ENCODE peak calls at places on chromosomes 11 and 22, in nine cellular contexts. One of them, this sample, is unnamed.

GRCh38 chr11:64419257-64419790 is 60.4 kb downstream of the RPS6KA4 start:
- DNase-seq in SJCRH30: no peak
- DNase-seq in stimulated activated CD8-positive, alpha-beta memory T cell treated with anti-CD3 and anti-CD28 coated beads, Interleukin-15, amount 100 ng/mL, for 1 hour: no peak
- DNase-seq in activated naive CD4-positive, alpha-beta T cell treated with anti-CD3 and anti-CD28 coated beads for 36 hours: no peak
- DNase-seq in transverse colon: no peak
- DNase-seq in skeletal muscle cell: no peak
- DNase-seq in LHCN-M2: no peak
- DNase-seq in right lobe of liver: no peak
- DNase-seq in NCI-H2081: no peak
- DNase-seq in this sample: no peak

GRCh38 chr11:119056397-119056999 is 507 bp downstream of the HYOU1 start:
- DNase-seq in right lobe of liver: peak; percentile 50
- DNase-seq in activated naive CD4-positive, alpha-beta T cell treated with anti-CD3 and anti-CD28 coated beads for 36 hours: peak; percentile 64
- DNase-seq in NCI-H2081: peak; percentile 78
- DNase-seq in stimulated activated CD8-positive, alpha-beta memory T cell treated with anti-CD3 and anti-CD28 coated beads, Interleukin-15, amount 100 ng/mL, for 1 hour: no peak
- DNase-seq in LHCN-M2: no peak
- DNase-seq in transverse colon: peak; percentile 70
- DNase-seq in SJCRH30: no peak
- DNase-seq in skeletal muscle cell: no peak
- DNase-seq in this sample: peak; percentile 32

GRCh38 chr22:40571887-40572286 is 64.6 kb downstream of the MRTFA start:
- DNase-seq in NCI-H2081: no peak
- DNase-seq in skeletal muscle cell: no peak
- DNase-seq in right lobe of liver: no peak
- DNase-seq in stimulated activated CD8-positive, alpha-beta memory T cell treated with anti-CD3 and anti-CD28 coated beads, Interleukin-15, amount 100 ng/mL, for 1 hour: no peak
- DNase-seq in SJCRH30: no peak
- DNase-seq in activated naive CD4-positive, alpha-beta T cell treated with anti-CD3 and anti-CD28 coated beads for 36 hours: no peak
- DNase-seq in transverse colon: no peak
- DNase-seq in LHCN-M2: no peak
- DNase-seq in this sample: no peak

GRCh38 chr11:75428301-75428724 is 4.7 kb downstream of the KLHL35 start:
- DNase-seq in SJCRH30: no peak
- DNase-seq in stimulated activated CD8-positive, alpha-beta memory T cell treated with anti-CD3 and anti-CD28 coated beads, Interleukin-15, amount 100 ng/mL, for 1 hour: peak; percentile 41
- DNase-seq in skeletal muscle cell: peak; percentile 60
- DNase-seq in right lobe of liver: peak; percentile 85
- DNase-seq in activated naive CD4-positive, alpha-beta T cell treated with anti-CD3 and anti-CD28 coated beads for 36 hours: peak; percentile 79
- DNase-seq in NCI-H2081: no peak
- DNase-seq in LHCN-M2: peak; percentile 91
- DNase-seq in transverse colon: peak; percentile 84
- DNase-seq in this sample: no peak

GRCh38 chr11:44729718-44730117 is 3.0 kb downstream of the TSPAN18 start:
- DNase-seq in right lobe of liver: no peak
- DNase-seq in transverse colon: no peak
- DNase-seq in activated naive CD4-positive, alpha-beta T cell treated with anti-CD3 and anti-CD28 coated beads for 36 hours: peak; percentile 52
- DNase-seq in stimulated activated CD8-positive, alpha-beta memory T cell treated with anti-CD3 and anti-CD28 coated beads, Interleukin-15, amount 100 ng/mL, for 1 hour: no peak
- DNase-seq in skeletal muscle cell: no peak
- DNase-seq in NCI-H2081: no peak
- DNase-seq in LHCN-M2: no peak
- DNase-seq in SJCRH30: no peak
- DNase-seq in this sample: no peak

GRCh38 chr11:128497057-128497957 is 90.1 kb downstream of the ETS1 start:
- DNase-seq in right lobe of liver: no peak
- DNase-seq in SJCRH30: peak; percentile 62
- DNase-seq in NCI-H2081: peak; percentile 71
- DNase-seq in LHCN-M2: peak; percentile 97
- DNase-seq in transverse colon: no peak
- DNase-seq in stimulated activated CD8-positive, alpha-beta memory T cell treated with anti-CD3 and anti-CD28 coated beads, Interleukin-15, amount 100 ng/mL, for 1 hour: no peak
- DNase-seq in activated naive CD4-positive, alpha-beta T cell treated with anti-CD3 and anti-CD28 coated beads for 36 hours: peak; percentile 57
- DNase-seq in skeletal muscle cell: peak; percentile 93
- DNase-seq in this sample: no peak

GRCh38 chr11:130457909-130458729 is 9.7 kb downstream of the ADAMTS15 start:
- DNase-seq in activated naive CD4-positive, alpha-beta T cell treated with anti-CD3 and anti-CD28 coated beads for 36 hours: no peak
- DNase-seq in stimulated activated CD8-positive, alpha-beta memory T cell treated with anti-CD3 and anti-CD28 coated beads, Interleukin-15, amount 100 ng/mL, for 1 hour: no peak
- DNase-seq in skeletal muscle cell: no peak
- DNase-seq in right lobe of liver: no peak
- DNase-seq in NCI-H2081: no peak
- DNase-seq in transverse colon: no peak
- DNase-seq in LHCN-M2: no peak
- DNase-seq in SJCRH30: no peak
- DNase-seq in this sample: no peak

GRCh38 chr11:44507896-44508440 is 57.5 kb upstream of the CD82 start:
- DNase-seq in activated naive CD4-positive, alpha-beta T cell treated with anti-CD3 and anti-CD28 coated beads for 36 hours: no peak
- DNase-seq in stimulated activated CD8-positive, alpha-beta memory T cell treated with anti-CD3 and anti-CD28 coated beads, Interleukin-15, amount 100 ng/mL, for 1 hour: no peak
- DNase-seq in NCI-H2081: no peak
- DNase-seq in skeletal muscle cell: no peak
- DNase-seq in right lobe of liver: no peak
- DNase-seq in SJCRH30: no peak
- DNase-seq in LHCN-M2: peak; percentile 60
- DNase-seq in transverse colon: no peak
- DNase-seq in this sample: no peak

GRCh38 chr22:45612451-45612901 is 59.2 kb upstream of the ATXN10 start:
- DNase-seq in stimulated activated CD8-positive, alpha-beta memory T cell treated with anti-CD3 and anti-CD28 coated beads, Interleukin-15, amount 100 ng/mL, for 1 hour: no peak
- DNase-seq in SJCRH30: peak; percentile 82
- DNase-seq in transverse colon: no peak
- DNase-seq in LHCN-M2: peak; percentile 97
- DNase-seq in skeletal muscle cell: peak; percentile 85
- DNase-seq in right lobe of liver: peak; percentile 35
- DNase-seq in NCI-H2081: no peak
- DNase-seq in activated naive CD4-positive, alpha-beta T cell treated with anti-CD3 and anti-CD28 coated beads for 36 hours: peak; percentile 26
- DNase-seq in this sample: no peak

GRCh38 chr11:18775492-18776292 is 15.9 kb downstream of the PTPN5 start:
- DNase-seq in SJCRH30: peak; percentile 62
- DNase-seq in activated naive CD4-positive, alpha-beta T cell treated with anti-CD3 and anti-CD28 coated beads for 36 hours: peak; percentile 87
- DNase-seq in transverse colon: peak; percentile 76
- DNase-seq in right lobe of liver: peak; percentile 70
- DNase-seq in stimulated activated CD8-positive, alpha-beta memory T cell treated with anti-CD3 and anti-CD28 coated beads, Interleukin-15, amount 100 ng/mL, for 1 hour: peak; percentile 10
- DNase-seq in skeletal muscle cell: no peak
- DNase-seq in NCI-H2081: peak; percentile 58
- DNase-seq in LHCN-M2: peak; percentile 37
- DNase-seq in this sample: peak; percentile 75